ENCODE peak calls at places on chromosomes 7 and 10, in six cellular contexts. O is CD8-positive, alpha-beta T cell; G is Panc1; I is heart right ventricle; R is left ventricle myocardium inferior; X is thoracic aorta. F is an unnamed sample. For H3K4me1, the result is how much of the 10 kb centered on the place peaks cover.

GRCh38 chr10:109866168-109866994 is 56.9 kb downstream of the XPNPEP1 start:
- DNase-seq in G (no peak), X (no peak), O (no peak), I (peak), R (peak), F (peak)

GRCh38 chr7:5225616-5226290 is 35.7 kb downstream of the WIPI2 start:
- DNase-seq in G (no peak), R (no peak), X (no peak), I (no peak), O (no peak), F (no peak)

GRCh38 chr7:14047709-14048399 is 58.4 kb upstream of the ETV1 start:
- DNase-seq in X (no peak), G (no peak), O (no peak), I (no peak), R (no peak), F (no peak)

GRCh38 chr10:30828227-30828626 is 198.7 kb upstream of the LYZL2 start:
- DNase-seq in G (no peak), I (no peak), O (no peak), X (no peak), R (no peak), F (no peak)

GRCh38 chr10:54758791-54759190 is 42.2 kb downstream of the PCDH15 start:
- DNase-seq in R (no peak), I (no peak), X (no peak), O (no peak), G (no peak), F (no peak)

GRCh38 chr10:14820775-14821154 is 17.1 kb downstream of the CDNF start:
- DNase-seq in I (no peak), O (no peak), X (no peak), R (no peak), G (no peak), F (no peak)

GRCh38 chr7:150826061-150826849 is 25.7 kb downstream of the TMEM176A start:
- DNase-seq in R (peak), G (no peak), X (no peak), O (no peak), I (peak), F (no peak)

GRCh38 chr7:127941471-127941870 is 89.8 kb downstream of the LRRC4 start:
- DNase-seq in I (no peak), X (no peak), O (no peak), G (no peak), R (no peak), F (no peak)

GRCh38 chr7:68699090-68699711 is 899.1 kb upstream of the AUTS2 start:
- DNase-seq in I (no peak), G (no peak), R (no peak), O (no peak), X (no peak), F (no peak)

GRCh38 chr10:23001901-23002516 is 74.2 kb downstream of the ARMC3 start:
- DNase-seq in X (no peak), I (no peak), G (no peak), R (no peak), O (no peak), F (no peak)

GRCh38 chr7:6395898-6396582 is 51.7 kb downstream of the DAGLB start:
- DNase-seq in X (no peak), O (no peak), G (no peak), R (peak), I (peak), F (no peak)

DNA sequence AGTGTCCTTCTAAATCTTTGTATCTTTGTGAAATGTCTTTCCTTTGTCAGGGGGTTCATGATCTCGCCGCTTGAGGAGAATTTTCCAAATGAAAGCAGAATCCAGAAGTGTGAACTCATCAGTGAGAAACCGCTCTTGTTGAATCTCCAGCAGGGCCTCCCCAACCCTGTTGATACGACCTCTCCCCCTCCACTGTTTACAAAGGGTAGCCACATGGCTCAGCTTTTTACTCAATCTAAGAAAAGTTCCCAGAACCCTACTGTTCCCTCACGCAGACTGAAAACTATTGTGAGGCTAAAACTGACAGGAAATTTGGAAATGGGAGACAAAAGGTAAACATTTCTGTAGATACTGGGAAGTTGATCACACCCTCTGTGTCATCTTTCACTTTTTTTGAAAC is 73.9 kb downstream of the SEMA3C start:
- DNase-seq in X (no peak), G (no peak), I (no peak), R (no peak), O (no peak), F (no peak)
- H3K4me1 ChIP-seq in X (under half), G (half or more), I (under half), R (under half), O (under half), F (under half)

GRCh38 chr10:33876547-33877400 is 542.3 kb upstream of the NRP1 start:
- DNase-seq in X (no peak), I (no peak), G (no peak), R (no peak), O (no peak), F (no peak)
- TF ChIP-seq CTCF in X (no peak), I (no peak), G (no peak), R (no peak), O (no peak), F (no peak)

GRCh38 chr7:2817456-2817855 is 26.7 kb downstream of the GNA12 start:
- DNase-seq in O (no peak), R (no peak), G (no peak), I (no peak), X (no peak), F (no peak)
- H3K4me1 ChIP-seq in O (under half), R (half or more), G (half or more), I (half or more), X (under half), F (half or more)

GRCh38 chr7:139075031-139075652 is 34.4 kb downstream of the ZC3HAV1 start:
- DNase-seq in G (peak), O (peak), R (peak), I (peak), X (peak), F (peak)
- TF ChIP-seq CTCF in G (peak), O (peak), R (peak), I (peak), X (peak), F (peak)

GRCh38 chr7:148709019-148709418 is 10.3 kb downstream of the CUL1 start:
- DNase-seq in R (no peak), O (no peak), X (no peak), I (no peak), G (no peak), F (no peak)

GRCh38 chr7:148704966-148705365 is 6.3 kb downstream of the CUL1 start:
- DNase-seq in G (no peak), R (no peak), O (no peak), X (no peak), I (no peak), F (no peak)

GRCh38 chr7:148708026-148708685 is 9.5 kb downstream of the CUL1 start:
- DNase-seq in X (no peak), I (no peak), R (no peak), O (no peak), G (no peak), F (no peak)

GRCh38 chr7:148704189-148704588 is 5.5 kb downstream of the CUL1 start:
- DNase-seq in G (no peak), O (no peak), X (no peak), I (no peak), R (no peak), F (no peak)

GRCh38 chr7:148706368-148706767 is 7.7 kb downstream of the CUL1 start:
- DNase-seq in I (no peak), O (no peak), R (no peak), X (no peak), G (no peak), F (no peak)
- H3K4me1 ChIP-seq in I (under half), O (half or more), R (half or more), X (half or more), G (half or more), F (half or more)

DNA sequence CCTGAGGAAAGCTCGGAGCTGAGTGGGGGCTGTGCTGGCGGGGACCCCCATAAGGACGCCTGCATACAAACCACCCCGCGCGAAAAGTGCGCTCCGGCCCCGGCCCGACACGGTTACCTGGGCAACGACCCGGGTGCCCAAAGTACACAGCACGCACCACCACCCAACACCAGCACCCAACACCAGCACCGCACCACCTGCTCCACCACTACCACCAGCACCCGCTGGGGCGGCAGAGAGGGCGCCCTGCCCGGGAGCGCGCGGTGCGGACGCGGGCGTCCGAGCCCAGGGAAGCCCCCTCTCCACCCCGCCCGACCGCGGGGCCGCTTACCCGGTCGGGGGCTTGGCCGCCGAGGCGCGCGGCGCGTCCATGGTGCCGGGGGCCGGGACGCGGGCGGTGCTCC is 345 bp downstream of the COBL start:
- DNase-seq in I (peak), R (peak), G (no peak), X (no peak), O (no peak), F (peak)
- TF ChIP-seq CTCF in I (no peak), R (peak), G (no peak), X (no peak), O (no peak), F (peak)

GRCh38 chr10:102675151-102675886 is 31.0 kb downstream of the TRIM8 start:
- DNase-seq in R (no peak), X (no peak), O (no peak), I (no peak), G (no peak), F (no peak)

GRCh38 chr10:102676916-102677315 is 32.6 kb downstream of the TRIM8 start:
- DNase-seq in G (no peak), X (no peak), R (no peak), I (no peak), O (no peak), F (no peak)

GRCh38 chr10:102678842-102679289 is 34.6 kb downstream of the TRIM8 start:
- DNase-seq in I (peak), O (no peak), G (peak), R (peak), X (no peak), F (no peak)

GRCh38 chr10:102675887-102676616 is 31.8 kb downstream of the TRIM8 start:
- DNase-seq in G (no peak), X (no peak), I (no peak), R (no peak), O (no peak), F (no peak)

DNA sequence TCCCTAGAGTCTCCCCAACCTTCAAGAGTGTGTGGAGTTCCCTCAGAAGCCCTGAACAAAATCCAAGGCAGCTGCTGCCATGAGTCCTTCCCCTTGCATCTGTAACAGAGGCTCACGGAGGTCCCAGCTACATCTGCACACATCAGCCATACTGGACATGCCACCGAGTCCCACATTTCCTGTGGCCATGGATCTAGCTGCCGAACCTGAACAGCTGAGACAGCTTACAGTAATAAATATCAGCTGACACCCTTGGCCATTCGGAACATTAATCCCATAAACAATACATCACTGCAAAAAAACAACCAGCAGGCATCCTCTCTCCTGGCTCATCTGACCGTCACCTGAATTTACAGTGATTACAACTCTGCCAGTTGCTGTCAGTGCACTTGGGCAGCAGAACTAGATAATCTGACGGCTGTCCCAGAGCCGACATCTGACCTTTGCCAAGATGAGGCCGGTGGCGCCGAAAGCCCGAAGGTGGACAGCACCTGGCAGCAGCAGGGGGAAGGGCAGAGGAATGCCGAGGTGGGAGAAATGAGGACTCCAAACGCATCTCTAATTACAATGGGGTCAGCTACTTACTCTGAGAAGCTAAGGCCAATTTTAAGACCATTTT is 33.6 kb downstream of the TRIM8 start:
- DNase-seq in G (no peak), R (no peak), O (no peak), X (no peak), I (no peak), F (no peak)
- H3K4me1 ChIP-seq in G (under half), R (half or more), O (under half), X (under half), I (under half), F (half or more)

GRCh38 chr7:134623193-134623592 is 23.5 kb upstream of the BPGM start:
- DNase-seq in O (no peak), G (no peak), X (no peak), I (no peak), R (no peak), F (no peak)
- TF ChIP-seq CTCF in O (no peak), G (no peak), X (no peak), I (no peak), R (no peak), F (no peak)

GRCh38 chr7:101818699-101819071 is 1.3 kb downstream of the CUX1 start:
- DNase-seq in R (no peak), O (no peak), X (no peak), I (no peak), G (no peak), F (no peak)

GRCh38 chr7:101817930-101818698 is 688 bp downstream of the CUX1 start:
- DNase-seq in O (no peak), R (no peak), G (no peak), I (no peak), X (no peak), F (no peak)

GRCh38 chr7:101815826-101816488 is 1.5 kb upstream of the CUX1 start:
- DNase-seq in G (no peak), I (peak), O (peak), R (peak), X (no peak), F (peak)

GRCh38 chr7:101816499-101817030 is 861 bp upstream of the CUX1 start:
- DNase-seq in X (no peak), R (peak), O (no peak), I (peak), G (no peak), F (no peak)

DNA sequence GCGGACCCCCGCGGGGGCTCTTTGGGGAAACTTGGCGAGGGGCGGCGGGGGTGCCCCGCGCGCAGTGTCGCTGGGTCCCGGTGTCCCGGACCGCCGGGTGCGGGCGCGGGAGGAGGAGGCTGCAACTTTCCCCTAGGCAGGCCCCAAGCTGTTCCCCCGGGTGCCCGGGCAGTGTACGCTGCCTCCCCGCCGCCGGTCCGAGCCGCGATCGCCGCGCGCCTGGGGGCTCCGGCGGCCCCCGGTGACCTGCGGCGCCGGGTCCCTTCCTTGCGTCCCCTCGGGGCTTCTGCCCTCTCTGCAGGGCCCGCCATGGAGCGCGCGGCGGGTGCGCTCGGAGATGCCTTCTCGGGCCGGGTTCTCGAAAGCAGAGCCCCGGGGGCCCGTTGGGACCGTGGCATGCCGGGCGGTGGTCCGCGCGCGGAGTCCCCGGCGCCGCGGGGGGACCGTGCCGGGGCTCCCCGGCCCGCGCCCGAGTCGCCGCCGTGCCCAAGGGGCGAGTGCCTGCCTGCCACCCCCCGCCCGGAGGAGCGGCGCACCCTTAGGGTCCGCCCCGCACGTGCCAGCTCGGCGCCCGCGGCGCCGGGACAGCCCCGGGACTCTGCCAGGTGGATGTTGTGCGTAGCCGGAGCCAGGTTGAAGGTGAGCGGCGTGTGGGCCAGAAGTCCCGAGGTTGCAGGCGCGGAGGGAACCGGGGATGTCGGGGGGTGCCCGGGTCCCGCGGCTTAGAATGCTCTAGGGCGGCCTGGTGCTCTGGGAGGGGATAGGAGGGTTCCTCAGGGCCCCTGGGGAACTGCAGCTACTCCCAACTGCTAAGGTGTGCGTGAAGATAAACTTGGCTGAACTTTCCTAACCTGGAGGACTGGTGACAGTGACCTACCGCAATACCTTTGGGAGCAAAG is at the start of gene CUX1:
- DNase-seq in O (no peak), X (no peak), R (no peak), G (no peak), I (peak), F (no peak)
- H3K4me1 ChIP-seq in O (under half), X (under half), R (half or more), G (under half), I (under half), F (under half)

F was measured in right atrium auricular region.